ENCODE peak calls at places on chromosomes 2 and 18, in eight cellular contexts. U is prostate gland, D is HCT116, X is breast epithelium, B is GM12878, S is transverse colon, N is spleen, T is HepG2. W is an unnamed sample.

GRCh38 chr18:36350211-36350610 is 52.7 kb downstream of the FHOD3 start:
- DNase-seq in U (no peak), D (no peak), X (no peak), B (no peak), S (no peak), N (no peak), T (no peak), W (no peak)

GRCh38 chr18:24421831-24422230 is 4.6 kb upstream of the IMPACT start:
- DNase-seq in U (no peak), D (no peak), X (no peak), B (no peak), S (no peak), N (no peak), T (no peak), W (no peak)

GRCh38 chr2:176766005-176766404 is 446.6 kb upstream of the HNRNPA3 start:
- DNase-seq in U (no peak), D (no peak), X (no peak), B (no peak), S (no peak), N (no peak), T (no peak), W (no peak)

GRCh38 chr2:105405291-105405690 is 6.4 kb upstream of the FHL2 start:
- DNase-seq in U (no peak), D (no peak), X (no peak), B (no peak), S (no peak), N (no peak), T (no peak), W (no peak)

GRCh38 chr18:48676756-48677368 is 138.0 kb downstream of the CTIF start:
- DNase-seq in U (peak; percentile 47), D (no peak), X (no peak), B (no peak), S (peak; percentile 70), N (peak; percentile 91), T (peak; percentile 32), W (no peak)

GRCh38 chr2:241064008-241064801 is 37.9 kb downstream of the MTERF4 start:
- DNase-seq in U (peak; percentile 69), D (peak; percentile 19), X (no peak), B (no peak), S (peak; percentile 64), N (peak; percentile 83), T (no peak), W (no peak)

GRCh38 chr2:60964651-60965513 is 52.6 kb upstream of the PEX13 start:
- DNase-seq in U (no peak), D (no peak), X (no peak), B (no peak), S (no peak), N (no peak), T (no peak), W (no peak)

GRCh38 chr2:145558617-145559350 is 1038.9 kb upstream of the ZEB2 start:
- DNase-seq in U (no peak), D (no peak), X (no peak), B (no peak), S (no peak), N (no peak), T (no peak), W (no peak)

GRCh38 chr2:11480859-11481258 is 14.9 kb upstream of the E2F6 start:
- DNase-seq in U (no peak), D (no peak), X (no peak), B (no peak), S (no peak), N (no peak), T (no peak), W (no peak)

GRCh38 chr2:17441790-17442189 is 76.5 kb downstream of the RAD51AP2 start:
- DNase-seq in U (no peak), D (no peak), X (no peak), B (no peak), S (no peak), N (no peak), T (no peak), W (no peak)

GRCh38 chr18:49917742-49918141 is 104.4 kb upstream of the ACAA2 start:
- DNase-seq in U (no peak), D (no peak), X (no peak), B (no peak), S (no peak), N (no peak), T (no peak), W (no peak)

GRCh38 chr2:44397447-44397846 is 35.7 kb downstream of the CAMKMT start:
- DNase-seq in U (no peak), D (no peak), X (no peak), B (no peak), S (no peak), N (no peak), T (no peak), W (no peak)

GRCh38 chr2:44392338-44392943 is 30.7 kb downstream of the CAMKMT start:
- DNase-seq in U (peak; percentile 14), D (peak; percentile 6), X (no peak), B (no peak), S (peak; percentile 29), N (no peak), T (peak; percentile 47), W (peak; percentile 8)

DNA sequence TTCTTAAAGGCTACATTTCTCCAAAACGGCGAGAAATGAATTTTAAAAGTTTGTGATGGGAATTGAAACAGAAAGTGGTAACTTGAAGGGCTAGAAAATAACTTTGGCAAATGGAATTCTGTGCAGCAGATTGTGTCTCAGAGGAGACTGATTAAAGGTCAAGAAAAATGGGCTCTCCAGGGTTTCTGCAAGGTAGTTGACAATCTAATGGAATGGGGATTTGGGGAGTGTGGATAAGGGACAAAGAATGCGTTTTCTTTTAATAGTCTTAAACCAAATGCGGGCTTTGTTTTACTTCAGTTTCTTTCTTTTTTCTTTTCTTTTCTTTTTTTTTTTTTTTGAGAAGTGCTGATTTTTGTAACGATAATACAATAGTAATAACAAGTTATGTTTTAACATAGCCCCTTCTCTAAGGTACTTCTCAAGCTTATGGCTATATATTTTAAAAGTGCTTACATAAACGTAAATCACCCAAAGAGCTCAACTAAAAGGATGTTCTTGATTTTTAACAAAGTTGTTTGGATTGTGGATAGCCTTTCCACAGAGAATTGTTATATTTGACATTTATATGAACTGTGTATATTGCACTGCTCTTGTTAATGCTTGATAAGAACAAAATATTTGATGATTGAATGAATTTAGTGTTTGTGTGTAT is 36.6 kb downstream of the CAMKMT start:
- DNase-seq in U (no peak), D (no peak), X (no peak), B (no peak), S (no peak), N (no peak), T (no peak), W (no peak)
- H3K4me3 ChIP-seq in U (no peak overlapping the region), D (no peak overlapping the region), X (peak overlapping the region; percentile 2), B (no peak overlapping the region), S (no peak overlapping the region), N (no peak overlapping the region), T (no peak overlapping the region), W (no peak overlapping the region)

DNA sequence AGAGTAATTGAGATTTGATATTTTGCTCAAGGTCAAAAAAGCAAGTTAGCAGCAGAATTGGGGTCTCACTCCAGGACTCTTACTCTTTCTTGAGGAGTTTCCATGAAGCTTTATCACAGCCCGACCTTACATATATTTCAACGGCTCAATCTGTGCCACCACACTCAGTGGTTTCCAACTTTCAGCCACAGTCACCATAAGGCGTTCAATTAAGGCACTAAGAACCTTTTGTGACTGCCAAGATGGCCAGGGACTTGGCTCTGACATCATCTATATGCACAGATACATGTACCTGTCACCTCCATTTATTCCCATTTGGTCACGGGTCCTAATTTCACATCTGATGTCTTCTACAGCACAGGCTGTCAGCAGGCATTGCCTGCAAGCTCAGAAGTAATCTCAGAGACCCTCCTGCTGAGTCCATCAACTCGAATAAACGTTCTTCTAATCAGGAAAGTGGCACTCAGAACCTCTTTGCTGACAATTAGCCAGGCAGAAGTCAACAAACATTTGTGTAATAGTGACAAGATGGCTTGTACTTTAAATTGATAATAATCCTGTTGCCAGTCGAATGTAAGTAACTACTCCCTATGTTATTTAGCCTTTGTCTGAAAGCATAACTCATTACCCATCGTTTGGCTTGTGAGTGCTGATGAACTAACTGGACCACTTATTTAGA is 16.1 kb downstream of the DYTN start:
- DNase-seq in U (no peak), D (no peak), X (no peak), B (no peak), S (no peak), N (no peak), T (no peak), W (no peak)
- H3K27me3 ChIP-seq in U (peaks cover 2% of the 10 kb centered on the region), D (peaks cover 5% of the 10 kb centered on the region), X (no peaks in the 10 kb centered on the region), B (no peaks in the 10 kb centered on the region), S (peaks cover 14% of the 10 kb centered on the region), N (peaks cover 38% of the 10 kb centered on the region), T (peaks cover 18% of the 10 kb centered on the region), W (peaks cover 10% of the 10 kb centered on the region)

DNA sequence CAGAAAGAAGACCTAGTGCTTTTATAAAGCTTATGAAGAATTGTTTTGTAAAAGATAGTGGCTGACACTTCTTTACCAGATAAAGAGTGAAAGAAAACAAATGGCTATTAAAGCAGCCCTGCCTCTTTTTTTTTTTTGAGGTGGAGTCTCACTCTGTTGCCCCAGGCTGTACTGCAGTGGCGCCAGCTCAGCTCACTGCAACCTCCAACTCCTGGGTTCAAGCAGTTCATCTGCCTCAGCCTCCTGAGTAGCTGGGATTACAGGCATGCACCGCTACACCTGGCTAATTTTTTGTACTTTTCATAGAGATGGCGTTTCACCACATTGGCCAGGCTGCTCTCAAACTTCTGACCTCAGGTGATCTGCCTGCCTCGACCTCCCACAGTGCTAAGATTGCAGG is 12.9 kb downstream of the ARPC2 start:
- DNase-seq in U (no peak), D (no peak), X (no peak), B (no peak), S (peak; percentile 40), N (no peak), T (no peak), W (no peak)
- TF ChIP-seq POLR2AphosphoS5 in U (no peak), D (no peak), X (no peak), B (no peak), S (no peak), N (no peak), T (no peak), W (no peak)

DNA sequence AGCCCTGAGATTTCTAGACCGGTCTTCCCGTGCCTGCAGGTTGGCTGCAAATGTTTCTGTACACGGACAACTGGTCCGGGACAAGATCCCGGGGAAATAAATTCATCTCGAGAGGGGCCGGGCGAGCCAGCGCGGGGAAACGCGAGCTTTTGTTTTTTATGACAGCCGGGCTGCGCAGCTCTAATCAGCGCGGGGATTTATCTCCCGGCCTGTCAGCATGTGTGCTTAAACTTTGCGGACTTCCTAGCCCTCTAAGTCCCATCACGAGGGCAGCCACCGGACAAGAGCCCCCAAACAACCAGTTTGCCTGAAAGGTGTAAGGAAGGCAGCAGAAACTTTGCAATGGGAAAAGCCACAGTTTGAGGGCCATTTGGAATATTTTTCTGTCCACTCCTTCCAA is 5.8 kb downstream of the MEIS1 start:
- DNase-seq in U (no peak), D (no peak), X (no peak), B (no peak), S (no peak), N (peak; percentile 55), T (no peak), W (no peak)
- H3K4me3 ChIP-seq in U (peak overlapping the region; percentile 50), D (no peak overlapping the region), X (peak overlapping the region; percentile 69), B (no peak overlapping the region), S (peak overlapping the region; percentile 67), N (peak overlapping the region; percentile 80), T (no peak overlapping the region), W (no peak overlapping the region)

GRCh38 chr2:15905267-15905645 is 35.1 kb upstream of the MYCN start:
- DNase-seq in U (no peak), D (no peak), X (no peak), B (no peak), S (no peak), N (no peak), T (no peak), W (no peak)
- H3K27me3 ChIP-seq in U (no peaks in the 10 kb centered on the region), D (no peaks in the 10 kb centered on the region), X (no peaks in the 10 kb centered on the region), B (no peaks in the 10 kb centered on the region), S (no peaks in the 10 kb centered on the region), N (peaks cover 3% of the 10 kb centered on the region), T (peaks cover 4% of the 10 kb centered on the region), W (no peaks in the 10 kb centered on the region)

W was measured in Panc1.